ENCODE peak calls at places on chromosome 14, in six cellular contexts. One of them, this sample, is unnamed.

GRCh38 chr14:76034566-76034965 is 49.0 kb downstream of the IFT43 start:
- DNase-seq in cardiac muscle cell: no peak
- DNase-seq in uterus: no peak
- DNase-seq in kidney epithelial cell: no peak
- DNase-seq in endothelial cell of umbilical vein: no peak
- DNase-seq in HCT116: no peak
- DNase-seq in this sample: no peak

GRCh38 chr14:28609228-28609828 is 157.3 kb upstream of the FOXG1 start:
- DNase-seq in cardiac muscle cell: peak
- DNase-seq in uterus: no peak
- DNase-seq in kidney epithelial cell: peak
- DNase-seq in endothelial cell of umbilical vein: peak
- DNase-seq in HCT116: peak
- DNase-seq in this sample: peak

GRCh38 chr14:35879141-35879648 is 53.1 kb downstream of the BRMS1L start:
- DNase-seq in cardiac muscle cell: no peak
- DNase-seq in uterus: no peak
- DNase-seq in kidney epithelial cell: no peak
- DNase-seq in endothelial cell of umbilical vein: no peak
- DNase-seq in HCT116: no peak
- DNase-seq in this sample: peak

GRCh38 chr14:20742132-20742531 is 3.6 kb upstream of the EDDM3A start:
- DNase-seq in cardiac muscle cell: no peak
- DNase-seq in uterus: no peak
- DNase-seq in kidney epithelial cell: no peak
- DNase-seq in endothelial cell of umbilical vein: no peak
- DNase-seq in HCT116: no peak
- DNase-seq in this sample: no peak

GRCh38 chr14:46250113-46250703 is 401.4 kb downstream of the RPL10L start:
- DNase-seq in cardiac muscle cell: peak
- DNase-seq in uterus: no peak
- DNase-seq in kidney epithelial cell: no peak
- DNase-seq in endothelial cell of umbilical vein: peak
- DNase-seq in HCT116: peak
- DNase-seq in this sample: peak

GRCh38 chr14:102209224-102209966 is 69.7 kb downstream of the WDR20 start:
- DNase-seq in cardiac muscle cell: peak
- DNase-seq in uterus: no peak
- DNase-seq in kidney epithelial cell: peak
- DNase-seq in endothelial cell of umbilical vein: no peak
- DNase-seq in HCT116: no peak
- DNase-seq in this sample: peak

GRCh38 chr14:22303589-22304195 is 285.3 kb downstream of the DAD1 start:
- DNase-seq in cardiac muscle cell: peak
- DNase-seq in uterus: no peak
- DNase-seq in kidney epithelial cell: no peak
- DNase-seq in endothelial cell of umbilical vein: peak
- DNase-seq in HCT116: no peak
- DNase-seq in this sample: peak

GRCh38 chr14:90703841-90704240 is 112.4 kb downstream of the TTC7B start:
- DNase-seq in cardiac muscle cell: no peak
- DNase-seq in uterus: no peak
- DNase-seq in kidney epithelial cell: no peak
- DNase-seq in endothelial cell of umbilical vein: no peak
- DNase-seq in HCT116: no peak
- DNase-seq in this sample: no peak

GRCh38 chr14:74579447-74580274 is 32.4 kb downstream of the LTBP2 start:
- DNase-seq in cardiac muscle cell: no peak
- DNase-seq in uterus: no peak
- DNase-seq in kidney epithelial cell: peak
- DNase-seq in endothelial cell of umbilical vein: peak
- DNase-seq in HCT116: peak
- DNase-seq in this sample: peak

GRCh38 chr14:68444449-68445168 is 348.3 kb downstream of the ZFP36L1 start:
- DNase-seq in cardiac muscle cell: no peak
- DNase-seq in uterus: no peak
- DNase-seq in kidney epithelial cell: no peak
- DNase-seq in endothelial cell of umbilical vein: peak
- DNase-seq in HCT116: no peak
- DNase-seq in this sample: peak

GRCh38 chr14:74912111-74912510 is 10.9 kb downstream of the RPS6KL1 start:
- DNase-seq in cardiac muscle cell: no peak
- DNase-seq in uterus: no peak
- DNase-seq in kidney epithelial cell: no peak
- DNase-seq in endothelial cell of umbilical vein: no peak
- DNase-seq in HCT116: no peak
- DNase-seq in this sample: no peak

GRCh38 chr14:37122288-37122687 is 50.1 kb downstream of the SLC25A21 start:
- DNase-seq in cardiac muscle cell: no peak
- DNase-seq in uterus: no peak
- DNase-seq in kidney epithelial cell: peak
- DNase-seq in endothelial cell of umbilical vein: peak
- DNase-seq in HCT116: peak
- DNase-seq in this sample: peak

GRCh38 chr14:104688755-104689619 is at the start of gene INF2:
- DNase-seq in cardiac muscle cell: peak
- DNase-seq in uterus: peak
- DNase-seq in kidney epithelial cell: no peak
- DNase-seq in endothelial cell of umbilical vein: peak
- DNase-seq in HCT116: no peak
- DNase-seq in this sample: peak

DNA sequence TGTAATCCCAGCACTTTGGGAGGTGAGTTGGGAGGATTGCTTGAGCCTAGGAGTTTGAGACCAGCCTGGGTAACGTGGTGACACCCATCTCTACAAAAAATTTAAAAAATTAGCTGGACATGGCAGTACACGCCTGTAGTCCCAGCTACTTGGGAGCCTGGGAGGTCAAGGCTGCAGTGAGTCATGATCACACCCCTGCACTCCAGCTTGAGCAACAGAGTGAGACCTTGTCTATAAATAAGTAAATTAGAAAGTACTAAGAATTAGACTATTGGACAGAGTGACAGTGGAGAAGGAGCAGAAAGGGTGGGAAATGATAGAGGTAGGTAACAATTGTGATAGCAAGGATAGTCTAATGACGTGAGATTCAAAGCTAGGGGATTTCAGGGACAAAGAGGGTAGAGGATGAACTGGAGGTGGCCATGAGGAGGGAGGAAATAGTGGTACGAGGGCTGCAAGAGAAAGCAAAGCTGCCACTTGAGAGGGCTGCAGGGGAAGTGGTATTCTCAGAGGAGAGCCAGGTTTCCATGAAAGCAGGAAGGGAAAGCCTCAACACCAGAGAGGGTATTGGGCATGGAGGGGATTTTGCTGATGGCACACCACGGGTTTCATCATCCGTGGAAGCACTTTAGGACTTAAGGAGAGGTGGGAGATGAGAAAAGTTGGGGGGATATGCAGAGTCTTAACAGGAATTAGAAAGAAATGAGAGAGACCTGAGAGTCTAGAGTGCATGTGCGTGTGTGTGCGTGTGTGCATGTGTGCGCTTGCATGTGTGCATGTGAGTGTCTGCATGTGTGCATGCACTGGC is 85.6 kb downstream of the SYNE2 start:
- DNase-seq in cardiac muscle cell: no peak
- DNase-seq in uterus: no peak
- DNase-seq in kidney epithelial cell: peak
- DNase-seq in endothelial cell of umbilical vein: no peak
- DNase-seq in HCT116: no peak
- DNase-seq in this sample: peak
- H3K4me3 ChIP-seq in cardiac muscle cell: no peak
- H3K4me3 ChIP-seq in uterus: no peak
- H3K4me3 ChIP-seq in kidney epithelial cell: no peak
- H3K4me3 ChIP-seq in endothelial cell of umbilical vein: no peak
- H3K4me3 ChIP-seq in HCT116: no peak
- H3K4me3 ChIP-seq in this sample: no peak

GRCh38 chr14:71536015-71536535 is 396.2 kb upstream of the RGS6 start:
- DNase-seq in cardiac muscle cell: no peak
- DNase-seq in uterus: no peak
- DNase-seq in kidney epithelial cell: no peak
- DNase-seq in endothelial cell of umbilical vein: no peak
- DNase-seq in HCT116: no peak
- DNase-seq in this sample: no peak

GRCh38 chr14:71538949-71539659 is 393.1 kb upstream of the RGS6 start:
- DNase-seq in cardiac muscle cell: no peak
- DNase-seq in uterus: no peak
- DNase-seq in kidney epithelial cell: no peak
- DNase-seq in endothelial cell of umbilical vein: no peak
- DNase-seq in HCT116: no peak
- DNase-seq in this sample: peak

GRCh38 chr14:71539660-71540285 is 392.5 kb upstream of the RGS6 start:
- DNase-seq in cardiac muscle cell: peak
- DNase-seq in uterus: no peak
- DNase-seq in kidney epithelial cell: no peak
- DNase-seq in endothelial cell of umbilical vein: peak
- DNase-seq in HCT116: no peak
- DNase-seq in this sample: peak

GRCh38 chr14:71536927-71537772 is 395.1 kb upstream of the RGS6 start:
- DNase-seq in cardiac muscle cell: no peak
- DNase-seq in uterus: no peak
- DNase-seq in kidney epithelial cell: no peak
- DNase-seq in endothelial cell of umbilical vein: no peak
- DNase-seq in HCT116: no peak
- DNase-seq in this sample: no peak

DNA sequence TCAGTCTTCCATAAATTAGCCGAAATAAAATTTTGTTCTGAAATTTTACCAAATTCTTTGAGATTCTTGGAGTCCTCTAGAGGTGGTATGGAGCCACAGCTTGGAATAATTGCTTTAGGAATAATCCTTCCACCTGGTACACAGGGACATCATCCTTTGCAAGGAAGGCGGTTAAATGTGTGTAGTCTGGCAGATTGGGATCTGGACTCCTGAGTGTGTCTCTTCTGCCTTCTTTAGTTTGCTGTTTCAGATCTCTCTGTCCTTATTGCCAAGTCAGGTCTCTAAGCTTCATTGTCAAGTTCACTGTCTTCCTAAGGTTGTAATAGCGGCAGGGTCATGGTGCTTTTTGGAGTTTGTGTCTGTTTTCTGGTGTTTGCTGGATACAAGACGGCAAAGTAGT is 393.9 kb upstream of the RGS6 start:
- DNase-seq in cardiac muscle cell: no peak
- DNase-seq in uterus: no peak
- DNase-seq in kidney epithelial cell: no peak
- DNase-seq in endothelial cell of umbilical vein: no peak
- DNase-seq in HCT116: no peak
- DNase-seq in this sample: no peak
- TF ChIP-seq CTCF in cardiac muscle cell: no peak
- TF ChIP-seq CTCF in uterus: no peak
- TF ChIP-seq CTCF in kidney epithelial cell: no peak
- TF ChIP-seq CTCF in endothelial cell of umbilical vein: no peak
- TF ChIP-seq CTCF in HCT116: no peak
- TF ChIP-seq CTCF in this sample: no peak

GRCh38 chr14:34536951-34537676 is 2.4 kb downstream of the EAPP start:
- DNase-seq in cardiac muscle cell: no peak
- DNase-seq in uterus: no peak
- DNase-seq in kidney epithelial cell: peak
- DNase-seq in endothelial cell of umbilical vein: no peak
- DNase-seq in HCT116: no peak
- DNase-seq in this sample: no peak
- H3K4me3 ChIP-seq in cardiac muscle cell: no peak
- H3K4me3 ChIP-seq in uterus: no peak
- H3K4me3 ChIP-seq in kidney epithelial cell: no peak
- H3K4me3 ChIP-seq in endothelial cell of umbilical vein: no peak
- H3K4me3 ChIP-seq in HCT116: no peak
- H3K4me3 ChIP-seq in this sample: no peak

DNA sequence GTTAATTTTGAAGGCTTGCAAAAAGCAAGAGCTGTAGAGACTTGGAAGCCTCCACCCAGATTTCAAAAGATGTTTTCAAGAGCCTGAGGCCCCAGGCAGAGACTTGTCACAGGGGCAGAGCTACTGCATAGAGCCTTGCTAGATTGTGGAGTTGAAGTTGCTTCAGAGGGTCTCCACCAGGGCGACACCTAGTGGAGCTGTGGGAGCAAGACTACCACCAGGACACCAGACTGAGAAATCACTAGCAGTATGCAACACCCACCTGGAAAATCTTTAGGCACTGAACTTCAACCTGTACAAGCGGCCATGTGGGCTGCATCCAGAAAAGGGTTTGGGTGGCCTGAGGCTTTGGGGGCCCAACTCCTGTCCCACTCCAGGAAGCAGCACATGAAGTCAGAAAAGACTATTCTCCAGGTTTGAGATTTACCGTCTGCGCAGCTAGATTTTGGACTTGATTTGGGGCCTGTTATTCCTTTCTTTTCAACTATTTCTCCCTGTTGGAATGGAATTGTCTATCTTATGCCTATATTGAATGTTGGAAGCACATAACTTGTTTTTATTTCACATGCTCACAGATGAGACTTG is 508.5 kb downstream of the FLRT2 start:
- DNase-seq in cardiac muscle cell: peak
- DNase-seq in uterus: no peak
- DNase-seq in kidney epithelial cell: no peak
- DNase-seq in endothelial cell of umbilical vein: peak
- DNase-seq in HCT116: no peak
- DNase-seq in this sample: peak
- TF ChIP-seq CTCF in cardiac muscle cell: peak
- TF ChIP-seq CTCF in uterus: peak
- TF ChIP-seq CTCF in kidney epithelial cell: peak
- TF ChIP-seq CTCF in endothelial cell of umbilical vein: peak
- TF ChIP-seq CTCF in HCT116: peak
- TF ChIP-seq CTCF in this sample: peak

GRCh38 chr14:103224996-103225874 is 102.0 kb downstream of the TNFAIP2 start:
- DNase-seq in cardiac muscle cell: no peak
- DNase-seq in uterus: no peak
- DNase-seq in kidney epithelial cell: no peak
- DNase-seq in endothelial cell of umbilical vein: no peak
- DNase-seq in HCT116: no peak
- DNase-seq in this sample: no peak
- H3K4me3 ChIP-seq in cardiac muscle cell: no peak
- H3K4me3 ChIP-seq in uterus: no peak
- H3K4me3 ChIP-seq in kidney epithelial cell: no peak
- H3K4me3 ChIP-seq in endothelial cell of umbilical vein: no peak
- H3K4me3 ChIP-seq in HCT116: no peak
- H3K4me3 ChIP-seq in this sample: no peak

GRCh38 chr14:31672709-31673108 is 111.5 kb downstream of the NUBPL start:
- DNase-seq in cardiac muscle cell: no peak
- DNase-seq in uterus: no peak
- DNase-seq in kidney epithelial cell: no peak
- DNase-seq in endothelial cell of umbilical vein: no peak
- DNase-seq in HCT116: no peak
- DNase-seq in this sample: no peak

GRCh38 chr14:31668348-31668747 is 107.1 kb downstream of the NUBPL start:
- DNase-seq in cardiac muscle cell: no peak
- DNase-seq in uterus: no peak
- DNase-seq in kidney epithelial cell: no peak
- DNase-seq in endothelial cell of umbilical vein: no peak
- DNase-seq in HCT116: no peak
- DNase-seq in this sample: no peak
- TF ChIP-seq CTCF in cardiac muscle cell: no peak
- TF ChIP-seq CTCF in uterus: no peak
- TF ChIP-seq CTCF in kidney epithelial cell: no peak
- TF ChIP-seq CTCF in endothelial cell of umbilical vein: no peak
- TF ChIP-seq CTCF in HCT116: no peak
- TF ChIP-seq CTCF in this sample: no peak

GRCh38 chr14:100221419-100222218 is 17.3 kb upstream of the YY1 start:
- DNase-seq in cardiac muscle cell: peak
- DNase-seq in uterus: peak
- DNase-seq in kidney epithelial cell: no peak
- DNase-seq in endothelial cell of umbilical vein: peak
- DNase-seq in HCT116: no peak
- DNase-seq in this sample: peak
- H3K4me3 ChIP-seq in cardiac muscle cell: peak
- H3K4me3 ChIP-seq in uterus: peak
- H3K4me3 ChIP-seq in kidney epithelial cell: peak
- H3K4me3 ChIP-seq in endothelial cell of umbilical vein: peak
- H3K4me3 ChIP-seq in HCT116: peak
- H3K4me3 ChIP-seq in this sample: peak

This sample was measured in foreskin fibroblast.